ENCODE peak calls at places on chromosomes 16 and 17, in five cellular contexts. One of them, this sample, is unnamed.

GRCh38 chr17:34598161-34598776 is 18.9 kb downstream of the TMEM132E start:
- DNase-seq in GM13977: no peak
- DNase-seq in GM18507: no peak
- DNase-seq in retina: peak; percentile 76
- DNase-seq in islet precursor cell: peak; percentile 95
- DNase-seq in this sample: no peak

GRCh38 chr16:50381679-50382440 is 13.1 kb upstream of the BRD7 start:
- DNase-seq in islet precursor cell: peak; percentile 67
- DNase-seq in retina: no peak
- DNase-seq in GM13977: no peak
- DNase-seq in GM18507: no peak
- DNase-seq in this sample: no peak

GRCh38 chr17:37826497-37827115 is 81.7 kb upstream of the HNF1B start:
- DNase-seq in GM13977: no peak
- DNase-seq in GM18507: no peak
- DNase-seq in islet precursor cell: no peak
- DNase-seq in retina: no peak
- DNase-seq in this sample: no peak

GRCh38 chr17:66542183-66542966 is 240.0 kb downstream of the PRKCA start:
- DNase-seq in islet precursor cell: peak; percentile 57
- DNase-seq in GM18507: peak; percentile 35
- DNase-seq in retina: no peak
- DNase-seq in GM13977: no peak
- DNase-seq in this sample: peak; percentile 59

GRCh38 chr17:77479817-77480508 is 339.2 kb downstream of the SEC14L1 start:
- DNase-seq in GM13977: no peak
- DNase-seq in GM18507: no peak
- DNase-seq in retina: peak; percentile 51
- DNase-seq in islet precursor cell: no peak
- DNase-seq in this sample: no peak

GRCh38 chr16:58448890-58449289 is 51.1 kb upstream of the NDRG4 start:
- DNase-seq in GM13977: no peak
- DNase-seq in GM18507: no peak
- DNase-seq in retina: no peak
- DNase-seq in islet precursor cell: no peak
- DNase-seq in this sample: no peak

GRCh38 chr17:79082311-79083190 is 7.9 kb downstream of the ENGASE start:
- DNase-seq in islet precursor cell: peak; percentile 80
- DNase-seq in retina: peak; percentile 71
- DNase-seq in GM13977: peak; percentile 86
- DNase-seq in GM18507: peak; percentile 46
- DNase-seq in this sample: no peak

GRCh38 chr17:31696184-31696602 is 162.9 kb downstream of the COPRS start:
- DNase-seq in GM18507: no peak
- DNase-seq in GM13977: no peak
- DNase-seq in retina: peak; percentile 83
- DNase-seq in islet precursor cell: peak; percentile 100
- DNase-seq in this sample: no peak

GRCh38 chr16:27408602-27409031 is 6.6 kb downstream of the IL21R start:
- DNase-seq in GM13977: no peak
- DNase-seq in retina: no peak
- DNase-seq in islet precursor cell: no peak
- DNase-seq in GM18507: no peak
- DNase-seq in this sample: no peak

GRCh38 chr16:8391219-8391757 is 199.0 kb downstream of the TMEM114 start:
- DNase-seq in GM18507: no peak
- DNase-seq in islet precursor cell: no peak
- DNase-seq in retina: no peak
- DNase-seq in GM13977: no peak
- DNase-seq in this sample: no peak

GRCh38 chr16:48317614-48318013 is 67.6 kb downstream of the SIAH1 start:
- DNase-seq in islet precursor cell: peak; percentile 55
- DNase-seq in GM13977: no peak
- DNase-seq in retina: no peak
- DNase-seq in GM18507: no peak
- DNase-seq in this sample: no peak

This sample was measured in GM12864.